ENCODE peak calls at places on chromosomes 1 and 21, in seven cellular contexts. One of them, this sample, is unnamed.

GRCh38 chr1:227950735-227951224 is 3.0 kb upstream of the WNT9A start:
- DNase-seq in IMR-90: no peak
- DNase-seq in left ventricle myocardium inferior: no peak
- DNase-seq in brain microvascular endothelial cell: no peak
- DNase-seq in tibial nerve: no peak
- DNase-seq in endodermal cell: no peak
- DNase-seq in colonic mucosa: no peak
- DNase-seq in this sample: no peak

GRCh38 chr21:18403685-18404084 is at the start of gene TMPRSS15:
- DNase-seq in IMR-90: no peak
- DNase-seq in left ventricle myocardium inferior: no peak
- DNase-seq in brain microvascular endothelial cell: no peak
- DNase-seq in tibial nerve: no peak
- DNase-seq in endodermal cell: no peak
- DNase-seq in colonic mucosa: no peak
- DNase-seq in this sample: no peak

GRCh38 chr1:34896612-34897011 is 32.8 kb downstream of the DLGAP3 start:
- DNase-seq in IMR-90: no peak
- DNase-seq in left ventricle myocardium inferior: no peak
- DNase-seq in brain microvascular endothelial cell: no peak
- DNase-seq in tibial nerve: no peak
- DNase-seq in endodermal cell: peak
- DNase-seq in colonic mucosa: no peak
- DNase-seq in this sample: no peak

GRCh38 chr1:6545276-6545934 is 8.9 kb downstream of the NOL9 start:
- DNase-seq in IMR-90: peak
- DNase-seq in left ventricle myocardium inferior: no peak
- DNase-seq in brain microvascular endothelial cell: peak
- DNase-seq in tibial nerve: no peak
- DNase-seq in endodermal cell: no peak
- DNase-seq in colonic mucosa: no peak
- DNase-seq in this sample: peak

GRCh38 chr21:33642896-33643657 is 776 bp downstream of the ITSN1 start:
- DNase-seq in IMR-90: peak
- DNase-seq in left ventricle myocardium inferior: peak
- DNase-seq in brain microvascular endothelial cell: no peak
- DNase-seq in tibial nerve: no peak
- DNase-seq in endodermal cell: peak
- DNase-seq in colonic mucosa: peak
- DNase-seq in this sample: peak

GRCh38 chr1:22508991-22509390 is 54.3 kb upstream of the EPHA8 start:
- DNase-seq in IMR-90: no peak
- DNase-seq in left ventricle myocardium inferior: no peak
- DNase-seq in brain microvascular endothelial cell: no peak
- DNase-seq in tibial nerve: no peak
- DNase-seq in endodermal cell: no peak
- DNase-seq in colonic mucosa: peak
- DNase-seq in this sample: no peak

GRCh38 chr1:161230762-161231161 is 4.9 kb downstream of the TOMM40L start:
- DNase-seq in IMR-90: no peak
- DNase-seq in left ventricle myocardium inferior: no peak
- DNase-seq in brain microvascular endothelial cell: no peak
- DNase-seq in tibial nerve: no peak
- DNase-seq in endodermal cell: no peak
- DNase-seq in colonic mucosa: no peak
- DNase-seq in this sample: no peak

GRCh38 chr1:91608876-91609275 is 108.2 kb downstream of the CDC7 start:
- DNase-seq in IMR-90: peak
- DNase-seq in left ventricle myocardium inferior: no peak
- DNase-seq in brain microvascular endothelial cell: peak
- DNase-seq in tibial nerve: no peak
- DNase-seq in endodermal cell: no peak
- DNase-seq in colonic mucosa: no peak
- DNase-seq in this sample: peak

GRCh38 chr1:92515796-92516201 is 29.1 kb upstream of the GFI1 start:
- DNase-seq in IMR-90: no peak
- DNase-seq in left ventricle myocardium inferior: no peak
- DNase-seq in brain microvascular endothelial cell: no peak
- DNase-seq in tibial nerve: no peak
- DNase-seq in endodermal cell: no peak
- DNase-seq in colonic mucosa: no peak
- DNase-seq in this sample: peak

GRCh38 chr1:64318428-64318827 is 115.0 kb downstream of the UBE2U start:
- DNase-seq in IMR-90: no peak
- DNase-seq in left ventricle myocardium inferior: no peak
- DNase-seq in brain microvascular endothelial cell: no peak
- DNase-seq in tibial nerve: no peak
- DNase-seq in endodermal cell: no peak
- DNase-seq in colonic mucosa: no peak
- DNase-seq in this sample: no peak

GRCh38 chr1:173405758-173406344 is 71.3 kb upstream of the PRDX6 start:
- DNase-seq in IMR-90: peak
- DNase-seq in left ventricle myocardium inferior: no peak
- DNase-seq in brain microvascular endothelial cell: peak
- DNase-seq in tibial nerve: no peak
- DNase-seq in endodermal cell: no peak
- DNase-seq in colonic mucosa: no peak
- DNase-seq in this sample: peak

GRCh38 chr1:37094302-37094701 is 60.0 kb upstream of the GRIK3 start:
- DNase-seq in IMR-90: no peak
- DNase-seq in left ventricle myocardium inferior: no peak
- DNase-seq in brain microvascular endothelial cell: no peak
- DNase-seq in tibial nerve: no peak
- DNase-seq in endodermal cell: no peak
- DNase-seq in colonic mucosa: no peak
- DNase-seq in this sample: no peak

GRCh38 chr1:156727914-156728598 is at the start of gene METTL25B:
- DNase-seq in IMR-90: peak
- DNase-seq in left ventricle myocardium inferior: peak
- DNase-seq in brain microvascular endothelial cell: peak
- DNase-seq in tibial nerve: peak
- DNase-seq in endodermal cell: peak
- DNase-seq in colonic mucosa: peak
- DNase-seq in this sample: peak

GRCh38 chr1:229165327-229165726 is 105.6 kb upstream of the RAB4A start:
- DNase-seq in IMR-90: no peak
- DNase-seq in left ventricle myocardium inferior: no peak
- DNase-seq in brain microvascular endothelial cell: no peak
- DNase-seq in tibial nerve: no peak
- DNase-seq in endodermal cell: no peak
- DNase-seq in colonic mucosa: no peak
- DNase-seq in this sample: no peak

GRCh38 chr1:231603598-231604275 is 22.9 kb upstream of the DISC1 start:
- DNase-seq in IMR-90: peak
- DNase-seq in left ventricle myocardium inferior: no peak
- DNase-seq in brain microvascular endothelial cell: peak
- DNase-seq in tibial nerve: no peak
- DNase-seq in endodermal cell: peak
- DNase-seq in colonic mucosa: peak
- DNase-seq in this sample: peak

GRCh38 chr1:53481456-53481855 is 22.3 kb downstream of the DMRTB1 start:
- DNase-seq in IMR-90: no peak
- DNase-seq in left ventricle myocardium inferior: no peak
- DNase-seq in brain microvascular endothelial cell: no peak
- DNase-seq in tibial nerve: no peak
- DNase-seq in endodermal cell: no peak
- DNase-seq in colonic mucosa: no peak
- DNase-seq in this sample: no peak

GRCh38 chr1:20454004-20454403 is 32.0 kb downstream of the CAMK2N1 start:
- DNase-seq in IMR-90: no peak
- DNase-seq in left ventricle myocardium inferior: no peak
- DNase-seq in brain microvascular endothelial cell: no peak
- DNase-seq in tibial nerve: no peak
- DNase-seq in endodermal cell: no peak
- DNase-seq in colonic mucosa: no peak
- DNase-seq in this sample: no peak

GRCh38 chr1:3795453-3796214 is 664 bp downstream of the LRRC47 start:
- DNase-seq in IMR-90: no peak
- DNase-seq in left ventricle myocardium inferior: no peak
- DNase-seq in brain microvascular endothelial cell: no peak
- DNase-seq in tibial nerve: no peak
- DNase-seq in endodermal cell: no peak
- DNase-seq in colonic mucosa: no peak
- DNase-seq in this sample: no peak

GRCh38 chr1:6170742-6171201 is 9.3 kb downstream of the CHD5 start:
- DNase-seq in IMR-90: no peak
- DNase-seq in left ventricle myocardium inferior: no peak
- DNase-seq in brain microvascular endothelial cell: no peak
- DNase-seq in tibial nerve: no peak
- DNase-seq in endodermal cell: no peak
- DNase-seq in colonic mucosa: no peak
- DNase-seq in this sample: no peak

GRCh38 chr1:11299225-11299574 is 26.2 kb downstream of the UBIAD1 start:
- DNase-seq in IMR-90: no peak
- DNase-seq in left ventricle myocardium inferior: no peak
- DNase-seq in brain microvascular endothelial cell: no peak
- DNase-seq in tibial nerve: no peak
- DNase-seq in endodermal cell: no peak
- DNase-seq in colonic mucosa: no peak
- DNase-seq in this sample: no peak

GRCh38 chr1:220516014-220516721 is 11.8 kb upstream of the MARK1 start:
- DNase-seq in IMR-90: no peak
- DNase-seq in left ventricle myocardium inferior: no peak
- DNase-seq in brain microvascular endothelial cell: no peak
- DNase-seq in tibial nerve: no peak
- DNase-seq in endodermal cell: no peak
- DNase-seq in colonic mucosa: no peak
- DNase-seq in this sample: no peak

GRCh38 chr1:26203642-26204318 is 13.4 kb downstream of the CATSPER4 start:
- DNase-seq in IMR-90: no peak
- DNase-seq in left ventricle myocardium inferior: no peak
- DNase-seq in brain microvascular endothelial cell: no peak
- DNase-seq in tibial nerve: no peak
- DNase-seq in endodermal cell: peak
- DNase-seq in colonic mucosa: no peak
- DNase-seq in this sample: no peak

GRCh38 chr1:10517677-10517982 is 42.9 kb downstream of the PEX14 start:
- DNase-seq in IMR-90: no peak
- DNase-seq in left ventricle myocardium inferior: no peak
- DNase-seq in brain microvascular endothelial cell: no peak
- DNase-seq in tibial nerve: no peak
- DNase-seq in endodermal cell: no peak
- DNase-seq in colonic mucosa: no peak
- DNase-seq in this sample: no peak

GRCh38 chr1:240343966-240344365 is 252.3 kb downstream of the FMN2 start:
- DNase-seq in IMR-90: no peak
- DNase-seq in left ventricle myocardium inferior: no peak
- DNase-seq in brain microvascular endothelial cell: no peak
- DNase-seq in tibial nerve: no peak
- DNase-seq in endodermal cell: no peak
- DNase-seq in colonic mucosa: no peak
- DNase-seq in this sample: no peak

GRCh38 chr1:76891931-76892330 is 24.7 kb downstream of the ST6GALNAC5 start:
- DNase-seq in IMR-90: peak
- DNase-seq in left ventricle myocardium inferior: no peak
- DNase-seq in brain microvascular endothelial cell: no peak
- DNase-seq in tibial nerve: no peak
- DNase-seq in endodermal cell: no peak
- DNase-seq in colonic mucosa: no peak
- DNase-seq in this sample: peak

GRCh38 chr1:100834779-100835645 is 59.6 kb downstream of the EXTL2 start:
- DNase-seq in IMR-90: peak
- DNase-seq in left ventricle myocardium inferior: no peak
- DNase-seq in brain microvascular endothelial cell: no peak
- DNase-seq in tibial nerve: no peak
- DNase-seq in endodermal cell: peak
- DNase-seq in colonic mucosa: no peak
- DNase-seq in this sample: peak
- TF ChIP-seq CTCF in IMR-90: peak
- TF ChIP-seq CTCF in left ventricle myocardium inferior: peak
- TF ChIP-seq CTCF in brain microvascular endothelial cell: peak
- TF ChIP-seq CTCF in tibial nerve: no peak
- TF ChIP-seq CTCF in endodermal cell: peak
- TF ChIP-seq CTCF in colonic mucosa: peak
- TF ChIP-seq CTCF in this sample: peak

GRCh38 chr1:226381226-226381998 is 26.5 kb downstream of the PARP1 start:
- DNase-seq in IMR-90: no peak
- DNase-seq in left ventricle myocardium inferior: no peak
- DNase-seq in brain microvascular endothelial cell: no peak
- DNase-seq in tibial nerve: no peak
- DNase-seq in endodermal cell: no peak
- DNase-seq in colonic mucosa: no peak
- DNase-seq in this sample: no peak
- H3K4me3 ChIP-seq in IMR-90: no peak
- H3K4me3 ChIP-seq in left ventricle myocardium inferior: no peak
- H3K4me3 ChIP-seq in brain microvascular endothelial cell: no peak
- H3K4me3 ChIP-seq in tibial nerve: no peak
- H3K4me3 ChIP-seq in endodermal cell: no peak
- H3K4me3 ChIP-seq in colonic mucosa: no peak
- H3K4me3 ChIP-seq in this sample: no peak

GRCh38 chr1:241765390-241765789 is 82.6 kb upstream of the EXO1 start:
- DNase-seq in IMR-90: no peak
- DNase-seq in left ventricle myocardium inferior: no peak
- DNase-seq in brain microvascular endothelial cell: no peak
- DNase-seq in tibial nerve: no peak
- DNase-seq in endodermal cell: no peak
- DNase-seq in colonic mucosa: no peak
- DNase-seq in this sample: no peak
- TF ChIP-seq CTCF in IMR-90: no peak
- TF ChIP-seq CTCF in left ventricle myocardium inferior: no peak
- TF ChIP-seq CTCF in brain microvascular endothelial cell: no peak
- TF ChIP-seq CTCF in tibial nerve: no peak
- TF ChIP-seq CTCF in endodermal cell: no peak
- TF ChIP-seq CTCF in colonic mucosa: no peak
- TF ChIP-seq CTCF in this sample: no peak

GRCh38 chr1:43238991-43239469 is 30.8 kb upstream of the TMEM125 start:
- DNase-seq in IMR-90: no peak
- DNase-seq in left ventricle myocardium inferior: peak
- DNase-seq in brain microvascular endothelial cell: no peak
- DNase-seq in tibial nerve: no peak
- DNase-seq in endodermal cell: no peak
- DNase-seq in colonic mucosa: no peak
- DNase-seq in this sample: no peak

GRCh38 chr1:43235451-43236121 is 34.2 kb upstream of the TMEM125 start:
- DNase-seq in IMR-90: no peak
- DNase-seq in left ventricle myocardium inferior: no peak
- DNase-seq in brain microvascular endothelial cell: no peak
- DNase-seq in tibial nerve: no peak
- DNase-seq in endodermal cell: no peak
- DNase-seq in colonic mucosa: peak
- DNase-seq in this sample: no peak

GRCh38 chr1:43235040-43235439 is 34.7 kb upstream of the TMEM125 start:
- DNase-seq in IMR-90: no peak
- DNase-seq in left ventricle myocardium inferior: no peak
- DNase-seq in brain microvascular endothelial cell: no peak
- DNase-seq in tibial nerve: no peak
- DNase-seq in endodermal cell: no peak
- DNase-seq in colonic mucosa: no peak
- DNase-seq in this sample: no peak

GRCh38 chr1:43238104-43238503 is 31.7 kb upstream of the TMEM125 start:
- DNase-seq in IMR-90: peak
- DNase-seq in left ventricle myocardium inferior: peak
- DNase-seq in brain microvascular endothelial cell: peak
- DNase-seq in tibial nerve: peak
- DNase-seq in endodermal cell: peak
- DNase-seq in colonic mucosa: peak
- DNase-seq in this sample: peak

DNA sequence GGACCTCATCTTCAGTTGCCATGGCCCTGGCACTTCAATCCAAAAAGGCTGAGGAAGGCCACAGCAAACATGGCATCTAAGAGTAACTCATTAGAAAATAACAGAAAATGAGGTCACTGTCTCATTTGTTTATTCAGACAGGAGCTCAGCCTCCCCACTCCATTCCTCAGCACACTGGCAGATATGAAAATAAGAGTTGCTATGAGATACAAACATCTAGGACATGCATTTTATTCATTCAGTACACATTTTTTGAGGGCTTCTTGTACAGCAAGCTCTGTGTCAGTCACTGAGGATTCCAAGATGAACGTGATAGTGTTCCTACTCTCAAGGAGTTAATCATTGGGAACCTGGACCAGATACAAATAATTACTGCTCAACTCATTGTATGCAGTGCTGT is 32.7 kb upstream of the TMEM125 start:
- DNase-seq in IMR-90: peak
- DNase-seq in left ventricle myocardium inferior: no peak
- DNase-seq in brain microvascular endothelial cell: no peak
- DNase-seq in tibial nerve: no peak
- DNase-seq in endodermal cell: no peak
- DNase-seq in colonic mucosa: no peak
- DNase-seq in this sample: no peak
- H3K4me3 ChIP-seq in IMR-90: no peak
- H3K4me3 ChIP-seq in left ventricle myocardium inferior: no peak
- H3K4me3 ChIP-seq in brain microvascular endothelial cell: no peak
- H3K4me3 ChIP-seq in tibial nerve: no peak
- H3K4me3 ChIP-seq in endodermal cell: no peak
- H3K4me3 ChIP-seq in colonic mucosa: no peak
- H3K4me3 ChIP-seq in this sample: no peak

This sample was measured in fibroblast of mammary gland.